ENCODE peak calls at places on chromosomes 5 and 9, in six cellular contexts. F is skeletal muscle cell, J is stomach, W is colonic mucosa, R is heart left ventricle, U is foreskin fibroblast. I is an unnamed sample.
A peak's percentile ranks its signal among the peaks of the same experiment; 100 is the strongest.

GRCh38 chr5:149413477-149414210 is 34.6 kb upstream of the IL17B start:
- DNase-seq in F (no peak), J (no peak), W (no peak), R (no peak), U (no peak), I (no peak)

GRCh38 chr5:219492-219891 is 1.4 kb downstream of the SDHA start:
- DNase-seq in F (no peak), J (no peak), W (peak; percentile 29), R (no peak), U (peak; percentile 65), I (no peak)

GRCh38 chr9:110967196-110967595 is 71.1 kb downstream of the LPAR1 start:
- DNase-seq in F (no peak), J (no peak), W (no peak), R (no peak), U (no peak), I (no peak)

GRCh38 chr9:104992696-104993095 is 64.7 kb upstream of the ABCA1 start:
- DNase-seq in F (peak; percentile 39), J (no peak), W (no peak), R (no peak), U (peak; percentile 91), I (no peak)

GRCh38 chr9:19174127-19174921 is 47.0 kb upstream of the PLIN2 start:
- DNase-seq in F (peak; percentile 94), J (peak; percentile 55), W (peak; percentile 41), R (peak; percentile 80), U (peak; percentile 97), I (peak; percentile 13)

GRCh38 chr5:151151263-151151660 is 6.3 kb downstream of the ANXA6 start:
- DNase-seq in F (no peak), J (no peak), W (no peak), R (no peak), U (no peak), I (no peak)

GRCh38 chr5:62585306-62585705 is 6.7 kb downstream of the LRRC70 start:
- DNase-seq in F (no peak), J (no peak), W (no peak), R (no peak), U (no peak), I (no peak)

GRCh38 chr5:67996596-67996995 is 219.0 kb upstream of the PIK3R1 start:
- DNase-seq in F (no peak), J (no peak), W (no peak), R (no peak), U (no peak), I (no peak)

GRCh38 chr5:177554474-177555111 is at the start of gene FAM193B:
- DNase-seq in F (no peak), J (peak; percentile 95), W (peak; percentile 97), R (peak; percentile 98), U (peak; percentile 98), I (peak; percentile 91)

GRCh38 chr5:180860273-180860886 is 696 bp downstream of the ZFP62 start:
- DNase-seq in F (no peak), J (no peak), W (peak; percentile 44), R (peak; percentile 60), U (peak; percentile 60), I (peak; percentile 58)

GRCh38 chr9:94860678-94861588 is 134.4 kb downstream of the AOPEP start:
- DNase-seq in F (peak; percentile 75), J (peak; percentile 34), W (peak; percentile 42), R (no peak), U (peak; percentile 66), I (no peak)

GRCh38 chr5:136034976-136035375 is 6.2 kb downstream of the TGFBI start:
- DNase-seq in F (no peak), J (no peak), W (no peak), R (no peak), U (no peak), I (no peak)

GRCh38 chr5:159887050-159887449 is 29.2 kb upstream of the ADRA1B start:
- DNase-seq in F (no peak), J (no peak), W (no peak), R (no peak), U (no peak), I (no peak)

GRCh38 chr5:67989457-67989856 is 226.1 kb upstream of the PIK3R1 start:
- DNase-seq in F (peak; percentile 88), J (no peak), W (peak; percentile 27), R (no peak), U (peak; percentile 78), I (no peak)

GRCh38 chr5:36606437-36607113 is at the start of gene SLC1A3:
- DNase-seq in F (no peak), J (peak; percentile 46), W (peak; percentile 48), R (no peak), U (peak; percentile 84), I (no peak)

GRCh38 chr5:57442080-57442839 is 40.4 kb downstream of the ACTBL2 start:
- DNase-seq in F (peak; percentile 96), J (no peak), W (no peak), R (no peak), U (peak; percentile 95), I (no peak)

GRCh38 chr9:5566054-5566618 is 55.8 kb downstream of the PDCD1LG2 start:
- DNase-seq in F (no peak), J (no peak), W (no peak), R (no peak), U (no peak), I (no peak)

GRCh38 chr9:27519466-27520465 is 4.3 kb upstream of the IFNK start:
- DNase-seq in F (no peak), J (no peak), W (no peak), R (no peak), U (no peak), I (no peak)

GRCh38 chr5:168978015-168978414 is 322.9 kb downstream of the SLIT3 start:
- DNase-seq in F (peak; percentile 14), J (no peak), W (no peak), R (no peak), U (peak; percentile 75), I (no peak)

GRCh38 chr5:112240011-112240410 is 179.1 kb downstream of the EPB41L4A start:
- DNase-seq in F (no peak), J (no peak), W (no peak), R (no peak), U (no peak), I (no peak)

GRCh38 chr5:160620401-160620800 is 198.7 kb downstream of the PTTG1 start:
- DNase-seq in F (no peak), J (no peak), W (no peak), R (no peak), U (no peak), I (no peak)

GRCh38 chr9:115207003-115207837 is 89.3 kb upstream of the TNC start:
- DNase-seq in F (no peak), J (no peak), W (no peak), R (no peak), U (peak; percentile 40), I (peak; percentile 32)

GRCh38 chr9:127943746-127944145 is 6.1 kb upstream of the DPM2 start:
- DNase-seq in F (no peak), J (peak; percentile 87), W (peak; percentile 90), R (peak; percentile 92), U (peak; percentile 91), I (peak; percentile 68)

GRCh38 chr9:92962303-92962649 is 15.0 kb downstream of the FGD3 start:
- DNase-seq in F (no peak), J (peak; percentile 15), W (no peak), R (no peak), U (no peak), I (no peak)
- H3K4me3 ChIP-seq in F (no peak overlapping the region), J (no peak overlapping the region), W (no peak overlapping the region), R (no peak overlapping the region), U (no peak overlapping the region), I (no peak overlapping the region)

GRCh38 chr5:126351138-126351537 is 72.1 kb upstream of the GRAMD2B start:
- DNase-seq in F (no peak), J (no peak), W (no peak), R (no peak), U (peak; percentile 75), I (no peak)

GRCh38 chr5:126357585-126358342 is 65.4 kb upstream of the GRAMD2B start:
- DNase-seq in F (no peak), J (no peak), W (no peak), R (no peak), U (no peak), I (no peak)

GRCh38 chr5:126354857-126355731 is 68.1 kb upstream of the GRAMD2B start:
- DNase-seq in F (no peak), J (no peak), W (no peak), R (no peak), U (no peak), I (no peak)

GRCh38 chr5:126355940-126356339 is 67.3 kb upstream of the GRAMD2B start:
- DNase-seq in F (no peak), J (no peak), W (no peak), R (no peak), U (no peak), I (no peak)

GRCh38 chr5:126354012-126354856 is 69.0 kb upstream of the GRAMD2B start:
- DNase-seq in F (peak; percentile 85), J (no peak), W (no peak), R (no peak), U (peak; percentile 93), I (no peak)
- H3K4me3 ChIP-seq in F (peak overlapping the region; percentile 29), J (peak overlapping the region; percentile 16), W (no peak overlapping the region), R (no peak overlapping the region), U (peak overlapping the region; percentile 17), I (no peak overlapping the region)

GRCh38 chr5:10530601-10531320 is 33.1 kb upstream of the ANKRD33B start:
- DNase-seq in F (no peak), J (no peak), W (no peak), R (no peak), U (no peak), I (no peak)

GRCh38 chr5:10528827-10529226 is 35.0 kb upstream of the ANKRD33B start:
- DNase-seq in F (no peak), J (no peak), W (no peak), R (no peak), U (no peak), I (no peak)

GRCh38 chr5:10525124-10525495 is 38.8 kb upstream of the ANKRD33B start:
- DNase-seq in F (no peak), J (no peak), W (no peak), R (no peak), U (no peak), I (no peak)

GRCh38 chr5:10527281-10527950 is 36.5 kb upstream of the ANKRD33B start:
- DNase-seq in F (no peak), J (no peak), W (no peak), R (no peak), U (peak; percentile 61), I (no peak)

GRCh38 chr5:10528056-10528816 is 35.6 kb upstream of the ANKRD33B start:
- DNase-seq in F (no peak), J (no peak), W (no peak), R (no peak), U (peak; percentile 77), I (no peak)
- H3K4me3 ChIP-seq in F (no peak overlapping the region), J (no peak overlapping the region), W (no peak overlapping the region), R (no peak overlapping the region), U (no peak overlapping the region), I (no peak overlapping the region)

DNA sequence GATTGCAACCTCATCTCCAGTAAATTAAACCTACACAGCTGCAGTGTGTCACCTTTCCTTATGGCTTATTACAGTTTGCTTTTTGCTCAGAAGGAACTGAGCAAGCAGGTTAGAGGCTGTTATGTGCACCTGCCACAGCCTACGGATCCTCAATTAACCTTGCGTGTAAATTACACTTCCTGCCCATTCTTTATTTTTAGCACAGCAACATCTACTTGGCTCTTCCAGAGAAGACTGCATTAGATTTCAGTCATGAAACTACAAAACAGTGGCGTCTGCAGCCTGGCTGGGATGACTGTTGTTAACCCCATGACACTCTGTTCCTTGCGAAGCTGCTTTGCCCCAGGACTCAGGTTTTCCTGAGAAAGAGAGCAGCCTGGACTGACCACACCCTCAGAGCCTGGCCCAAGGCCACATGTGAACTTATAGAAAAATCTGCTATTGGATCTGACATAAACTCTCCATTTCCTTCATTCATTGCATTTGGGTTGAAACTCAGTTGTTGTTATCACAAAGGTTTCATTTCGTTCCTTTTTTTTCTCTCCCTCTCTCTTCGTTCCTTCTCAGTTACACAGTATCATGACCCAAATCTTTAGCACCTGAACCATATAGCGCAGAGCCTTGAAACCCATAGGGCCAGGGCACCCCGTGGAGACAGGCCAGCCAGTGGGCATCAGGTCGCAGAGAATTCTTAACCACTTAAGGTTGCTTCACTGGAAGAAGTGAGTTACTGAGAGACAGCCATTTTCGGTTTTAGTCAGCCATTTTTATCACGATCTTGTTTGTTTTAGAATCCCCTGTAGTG is 138.6 kb downstream of the PALM2AKAP2 start:
- DNase-seq in F (peak; percentile 49), J (no peak), W (peak; percentile 71), R (no peak), U (peak; percentile 75), I (no peak)
- H3K4me3 ChIP-seq in F (no peak overlapping the region), J (no peak overlapping the region), W (no peak overlapping the region), R (no peak overlapping the region), U (no peak overlapping the region), I (no peak overlapping the region)

I was measured in NT2/D1.